ENCODE peak calls at places on chromosomes 2 and 18, in six cellular contexts. One of them, this sample, is unnamed.

GRCh38 chr2:128134573-128134972 is 43.6 kb downstream of the UGGT1 start:
- ATAC-seq in activated naive CD4-positive, alpha-beta T cell treated with anti-CD3 and anti-CD28 coated beads, Interleukin-2, amount 50 U/mL, for 72 hours: peak; percentile 69
- ATAC-seq in stimulated activated naive CD8-positive, alpha-beta T cell treated with anti-CD3 and anti-CD28 coated beads, Interleukin-15, Interleukin-2, amounts not matched to agents 100 U/mL and 50 U/mL, for 24 hours: peak; percentile 40
- ATAC-seq in mucosa of descending colon: no peak
- ATAC-seq in PC-3: no peak
- ATAC-seq in heart left ventricle: no peak
- ATAC-seq in this sample: no peak

GRCh38 chr2:96468904-96469303 is 36.3 kb downstream of the NEURL3 start:
- ATAC-seq in stimulated activated naive CD8-positive, alpha-beta T cell treated with anti-CD3 and anti-CD28 coated beads, Interleukin-15, Interleukin-2, amounts not matched to agents 100 U/mL and 50 U/mL, for 24 hours: no peak
- ATAC-seq in activated naive CD4-positive, alpha-beta T cell treated with anti-CD3 and anti-CD28 coated beads, Interleukin-2, amount 50 U/mL, for 72 hours: no peak
- ATAC-seq in mucosa of descending colon: no peak
- ATAC-seq in heart left ventricle: no peak
- ATAC-seq in PC-3: no peak
- ATAC-seq in this sample: no peak

GRCh38 chr2:138818479-138818878 is 38.3 kb upstream of the NXPH2 start:
- ATAC-seq in mucosa of descending colon: no peak
- ATAC-seq in PC-3: no peak
- ATAC-seq in activated naive CD4-positive, alpha-beta T cell treated with anti-CD3 and anti-CD28 coated beads, Interleukin-2, amount 50 U/mL, for 72 hours: no peak
- ATAC-seq in stimulated activated naive CD8-positive, alpha-beta T cell treated with anti-CD3 and anti-CD28 coated beads, Interleukin-15, Interleukin-2, amounts not matched to agents 100 U/mL and 50 U/mL, for 24 hours: no peak
- ATAC-seq in heart left ventricle: no peak
- ATAC-seq in this sample: no peak

GRCh38 chr2:19860022-19860421 is 41.8 kb downstream of the TTC32 start:
- ATAC-seq in stimulated activated naive CD8-positive, alpha-beta T cell treated with anti-CD3 and anti-CD28 coated beads, Interleukin-15, Interleukin-2, amounts not matched to agents 100 U/mL and 50 U/mL, for 24 hours: no peak
- ATAC-seq in PC-3: no peak
- ATAC-seq in activated naive CD4-positive, alpha-beta T cell treated with anti-CD3 and anti-CD28 coated beads, Interleukin-2, amount 50 U/mL, for 72 hours: no peak
- ATAC-seq in heart left ventricle: peak; percentile 45
- ATAC-seq in mucosa of descending colon: no peak
- ATAC-seq in this sample: no peak

GRCh38 chr18:6159426-6159825 is 255.3 kb downstream of the L3MBTL4 start:
- ATAC-seq in heart left ventricle: peak; percentile 36
- ATAC-seq in stimulated activated naive CD8-positive, alpha-beta T cell treated with anti-CD3 and anti-CD28 coated beads, Interleukin-15, Interleukin-2, amounts not matched to agents 100 U/mL and 50 U/mL, for 24 hours: no peak
- ATAC-seq in PC-3: no peak
- ATAC-seq in activated naive CD4-positive, alpha-beta T cell treated with anti-CD3 and anti-CD28 coated beads, Interleukin-2, amount 50 U/mL, for 72 hours: no peak
- ATAC-seq in mucosa of descending colon: no peak
- ATAC-seq in this sample: no peak

GRCh38 chr2:46198164-46198883 is 98.9 kb upstream of the EPAS1 start:
- ATAC-seq in stimulated activated naive CD8-positive, alpha-beta T cell treated with anti-CD3 and anti-CD28 coated beads, Interleukin-15, Interleukin-2, amounts not matched to agents 100 U/mL and 50 U/mL, for 24 hours: no peak
- ATAC-seq in activated naive CD4-positive, alpha-beta T cell treated with anti-CD3 and anti-CD28 coated beads, Interleukin-2, amount 50 U/mL, for 72 hours: no peak
- ATAC-seq in mucosa of descending colon: no peak
- ATAC-seq in heart left ventricle: no peak
- ATAC-seq in PC-3: no peak
- ATAC-seq in this sample: no peak

GRCh38 chr2:230797515-230798495 is 66.9 kb upstream of the ITM2C start:
- ATAC-seq in heart left ventricle: peak; percentile 59
- ATAC-seq in stimulated activated naive CD8-positive, alpha-beta T cell treated with anti-CD3 and anti-CD28 coated beads, Interleukin-15, Interleukin-2, amounts not matched to agents 100 U/mL and 50 U/mL, for 24 hours: peak; percentile 26
- ATAC-seq in PC-3: no peak
- ATAC-seq in mucosa of descending colon: peak; percentile 16
- ATAC-seq in activated naive CD4-positive, alpha-beta T cell treated with anti-CD3 and anti-CD28 coated beads, Interleukin-2, amount 50 U/mL, for 72 hours: no peak
- ATAC-seq in this sample: peak; percentile 83

GRCh38 chr2:158197940-158198339 is 96.3 kb downstream of the UPP2 start:
- ATAC-seq in stimulated activated naive CD8-positive, alpha-beta T cell treated with anti-CD3 and anti-CD28 coated beads, Interleukin-15, Interleukin-2, amounts not matched to agents 100 U/mL and 50 U/mL, for 24 hours: no peak
- ATAC-seq in PC-3: no peak
- ATAC-seq in activated naive CD4-positive, alpha-beta T cell treated with anti-CD3 and anti-CD28 coated beads, Interleukin-2, amount 50 U/mL, for 72 hours: no peak
- ATAC-seq in mucosa of descending colon: peak; percentile 85
- ATAC-seq in heart left ventricle: no peak
- ATAC-seq in this sample: no peak

GRCh38 chr2:55438391-55439100 is 18.9 kb upstream of the CCDC88A start:
- ATAC-seq in heart left ventricle: no peak
- ATAC-seq in PC-3: no peak
- ATAC-seq in activated naive CD4-positive, alpha-beta T cell treated with anti-CD3 and anti-CD28 coated beads, Interleukin-2, amount 50 U/mL, for 72 hours: no peak
- ATAC-seq in stimulated activated naive CD8-positive, alpha-beta T cell treated with anti-CD3 and anti-CD28 coated beads, Interleukin-15, Interleukin-2, amounts not matched to agents 100 U/mL and 50 U/mL, for 24 hours: no peak
- ATAC-seq in mucosa of descending colon: no peak
- ATAC-seq in this sample: no peak

GRCh38 chr2:31654241-31654640 is 73.5 kb upstream of the SRD5A2 start:
- ATAC-seq in activated naive CD4-positive, alpha-beta T cell treated with anti-CD3 and anti-CD28 coated beads, Interleukin-2, amount 50 U/mL, for 72 hours: no peak
- ATAC-seq in heart left ventricle: no peak
- ATAC-seq in PC-3: no peak
- ATAC-seq in mucosa of descending colon: no peak
- ATAC-seq in stimulated activated naive CD8-positive, alpha-beta T cell treated with anti-CD3 and anti-CD28 coated beads, Interleukin-15, Interleukin-2, amounts not matched to agents 100 U/mL and 50 U/mL, for 24 hours: no peak
- ATAC-seq in this sample: no peak

GRCh38 chr2:71747573-71747972 is 294.2 kb downstream of the DYSF start:
- ATAC-seq in activated naive CD4-positive, alpha-beta T cell treated with anti-CD3 and anti-CD28 coated beads, Interleukin-2, amount 50 U/mL, for 72 hours: no peak
- ATAC-seq in PC-3: peak; percentile 17
- ATAC-seq in heart left ventricle: no peak
- ATAC-seq in stimulated activated naive CD8-positive, alpha-beta T cell treated with anti-CD3 and anti-CD28 coated beads, Interleukin-15, Interleukin-2, amounts not matched to agents 100 U/mL and 50 U/mL, for 24 hours: no peak
- ATAC-seq in mucosa of descending colon: peak; percentile 12
- ATAC-seq in this sample: no peak

GRCh38 chr2:184032983-184033382 is 565.3 kb upstream of the ZNF804A start:
- ATAC-seq in mucosa of descending colon: no peak
- ATAC-seq in stimulated activated naive CD8-positive, alpha-beta T cell treated with anti-CD3 and anti-CD28 coated beads, Interleukin-15, Interleukin-2, amounts not matched to agents 100 U/mL and 50 U/mL, for 24 hours: no peak
- ATAC-seq in activated naive CD4-positive, alpha-beta T cell treated with anti-CD3 and anti-CD28 coated beads, Interleukin-2, amount 50 U/mL, for 72 hours: no peak
- ATAC-seq in PC-3: no peak
- ATAC-seq in heart left ventricle: no peak
- ATAC-seq in this sample: no peak

GRCh38 chr2:203605302-203605701 is 70.2 kb upstream of the RAPH1 start:
- ATAC-seq in activated naive CD4-positive, alpha-beta T cell treated with anti-CD3 and anti-CD28 coated beads, Interleukin-2, amount 50 U/mL, for 72 hours: no peak
- ATAC-seq in heart left ventricle: no peak
- ATAC-seq in mucosa of descending colon: peak; percentile 99
- ATAC-seq in PC-3: no peak
- ATAC-seq in stimulated activated naive CD8-positive, alpha-beta T cell treated with anti-CD3 and anti-CD28 coated beads, Interleukin-15, Interleukin-2, amounts not matched to agents 100 U/mL and 50 U/mL, for 24 hours: no peak
- ATAC-seq in this sample: no peak

GRCh38 chr2:232988444-232988843 is 24.6 kb downstream of the NGEF start:
- ATAC-seq in PC-3: peak; percentile 96
- ATAC-seq in stimulated activated naive CD8-positive, alpha-beta T cell treated with anti-CD3 and anti-CD28 coated beads, Interleukin-15, Interleukin-2, amounts not matched to agents 100 U/mL and 50 U/mL, for 24 hours: no peak
- ATAC-seq in heart left ventricle: peak; percentile 59
- ATAC-seq in mucosa of descending colon: peak; percentile 98
- ATAC-seq in activated naive CD4-positive, alpha-beta T cell treated with anti-CD3 and anti-CD28 coated beads, Interleukin-2, amount 50 U/mL, for 72 hours: peak; percentile 63
- ATAC-seq in this sample: no peak

GRCh38 chr2:235521844-235522243 is 28.0 kb downstream of the AGAP1 start:
- ATAC-seq in PC-3: no peak
- ATAC-seq in heart left ventricle: peak; percentile 14
- ATAC-seq in activated naive CD4-positive, alpha-beta T cell treated with anti-CD3 and anti-CD28 coated beads, Interleukin-2, amount 50 U/mL, for 72 hours: no peak
- ATAC-seq in mucosa of descending colon: peak; percentile 22
- ATAC-seq in stimulated activated naive CD8-positive, alpha-beta T cell treated with anti-CD3 and anti-CD28 coated beads, Interleukin-15, Interleukin-2, amounts not matched to agents 100 U/mL and 50 U/mL, for 24 hours: no peak
- ATAC-seq in this sample: no peak

GRCh38 chr2:22947741-22948140 is 437.2 kb upstream of the KLHL29 start:
- ATAC-seq in mucosa of descending colon: no peak
- ATAC-seq in PC-3: no peak
- ATAC-seq in stimulated activated naive CD8-positive, alpha-beta T cell treated with anti-CD3 and anti-CD28 coated beads, Interleukin-15, Interleukin-2, amounts not matched to agents 100 U/mL and 50 U/mL, for 24 hours: no peak
- ATAC-seq in heart left ventricle: no peak
- ATAC-seq in activated naive CD4-positive, alpha-beta T cell treated with anti-CD3 and anti-CD28 coated beads, Interleukin-2, amount 50 U/mL, for 72 hours: no peak
- ATAC-seq in this sample: peak; percentile 77

GRCh38 chr2:378364-378763 is 90.5 kb upstream of the ALKAL2 start:
- ATAC-seq in activated naive CD4-positive, alpha-beta T cell treated with anti-CD3 and anti-CD28 coated beads, Interleukin-2, amount 50 U/mL, for 72 hours: no peak
- ATAC-seq in PC-3: no peak
- ATAC-seq in mucosa of descending colon: no peak
- ATAC-seq in stimulated activated naive CD8-positive, alpha-beta T cell treated with anti-CD3 and anti-CD28 coated beads, Interleukin-15, Interleukin-2, amounts not matched to agents 100 U/mL and 50 U/mL, for 24 hours: no peak
- ATAC-seq in heart left ventricle: no peak
- ATAC-seq in this sample: no peak

GRCh38 chr2:143955416-143956075 is 564.4 kb downstream of the ZEB2 start:
- ATAC-seq in stimulated activated naive CD8-positive, alpha-beta T cell treated with anti-CD3 and anti-CD28 coated beads, Interleukin-15, Interleukin-2, amounts not matched to agents 100 U/mL and 50 U/mL, for 24 hours: no peak
- ATAC-seq in mucosa of descending colon: no peak
- ATAC-seq in activated naive CD4-positive, alpha-beta T cell treated with anti-CD3 and anti-CD28 coated beads, Interleukin-2, amount 50 U/mL, for 72 hours: no peak
- ATAC-seq in heart left ventricle: no peak
- ATAC-seq in PC-3: peak; percentile 61
- ATAC-seq in this sample: no peak

GRCh38 chr18:13793819-13794218 is 30.1 kb upstream of the MC5R start:
- ATAC-seq in PC-3: no peak
- ATAC-seq in stimulated activated naive CD8-positive, alpha-beta T cell treated with anti-CD3 and anti-CD28 coated beads, Interleukin-15, Interleukin-2, amounts not matched to agents 100 U/mL and 50 U/mL, for 24 hours: no peak
- ATAC-seq in activated naive CD4-positive, alpha-beta T cell treated with anti-CD3 and anti-CD28 coated beads, Interleukin-2, amount 50 U/mL, for 72 hours: no peak
- ATAC-seq in heart left ventricle: no peak
- ATAC-seq in mucosa of descending colon: no peak
- ATAC-seq in this sample: no peak

GRCh38 chr2:24658531-24659202 is 134.5 kb downstream of the PTRHD1 start:
- ATAC-seq in stimulated activated naive CD8-positive, alpha-beta T cell treated with anti-CD3 and anti-CD28 coated beads, Interleukin-15, Interleukin-2, amounts not matched to agents 100 U/mL and 50 U/mL, for 24 hours: no peak
- ATAC-seq in mucosa of descending colon: no peak
- ATAC-seq in PC-3: no peak
- ATAC-seq in activated naive CD4-positive, alpha-beta T cell treated with anti-CD3 and anti-CD28 coated beads, Interleukin-2, amount 50 U/mL, for 72 hours: no peak
- ATAC-seq in heart left ventricle: peak; percentile 82
- ATAC-seq in this sample: no peak

GRCh38 chr2:88614497-88615157 is 12.6 kb downstream of the EIF2AK3 start:
- ATAC-seq in heart left ventricle: no peak
- ATAC-seq in PC-3: no peak
- ATAC-seq in mucosa of descending colon: no peak
- ATAC-seq in stimulated activated naive CD8-positive, alpha-beta T cell treated with anti-CD3 and anti-CD28 coated beads, Interleukin-15, Interleukin-2, amounts not matched to agents 100 U/mL and 50 U/mL, for 24 hours: no peak
- ATAC-seq in activated naive CD4-positive, alpha-beta T cell treated with anti-CD3 and anti-CD28 coated beads, Interleukin-2, amount 50 U/mL, for 72 hours: no peak
- ATAC-seq in this sample: peak; percentile 86